ENCODE peak calls at places on chromosomes 6 and 20, in four cellular contexts. B is heart left ventricle, N is spleen, W is esophagus muscularis mucosa. J is an unnamed sample.

GRCh38 chr20:14470977-14471642 is 133.7 kb upstream of the FLRT3 start:
- DNase-seq in B (no peak), N (no peak), W (no peak), J (no peak)

GRCh38 chr6:105164418-105164817 is 15.4 kb downstream of the POPDC3 start:
- DNase-seq in B (no peak), N (no peak), W (no peak), J (no peak)

GRCh38 chr6:131958551-131959470 is 7.6 kb upstream of the CCN2 start:
- DNase-seq in B (no peak), N (no peak), W (no peak), J (peak; percentile 54)

GRCh38 chr6:167119680-167120556 is 3.0 kb upstream of the CCR6 start:
- DNase-seq in B (no peak), N (no peak), W (no peak), J (no peak)

GRCh38 chr20:37804584-37805566 is 98.1 kb upstream of the VSTM2L start:
- DNase-seq in B (no peak), N (peak; percentile 84), W (no peak), J (peak; percentile 83)

GRCh38 chr6:33410711-33411631 is at the start of gene PHF1:
- DNase-seq in B (peak; percentile 85), N (peak; percentile 95), W (no peak), J (peak; percentile 76)

GRCh38 chr6:34018961-34019606 is 126.8 kb downstream of the GRM4 start:
- DNase-seq in B (peak; percentile 47), N (peak; percentile 17), W (no peak), J (no peak)

GRCh38 chr6:155523821-155524238 is 68.2 kb upstream of the NOX3 start:
- DNase-seq in B (no peak), N (no peak), W (no peak), J (no peak)

GRCh38 chr6:68575765-68576439 is 59.2 kb upstream of the ADGRB3 start:
- DNase-seq in B (peak; percentile 39), N (peak; percentile 51), W (no peak), J (no peak)

GRCh38 chr6:154222716-154223115 is 133.9 kb downstream of the IPCEF1 start:
- DNase-seq in B (no peak), N (no peak), W (no peak), J (no peak)

GRCh38 chr20:53162251-53162835 is 190.2 kb downstream of the TSHZ2 start:
- DNase-seq in B (no peak), N (no peak), W (no peak), J (no peak)

GRCh38 chr6:167742719-167743303 is 83.9 kb upstream of the AFDN start:
- DNase-seq in B (no peak), N (no peak), W (no peak), J (no peak)

GRCh38 chr6:106369739-106370138 is 9.2 kb downstream of the CRYBG1 start:
- DNase-seq in B (no peak), N (no peak), W (no peak), J (no peak)

GRCh38 chr6:24504642-24505586 is 10.1 kb downstream of the ALDH5A1 start:
- DNase-seq in B (no peak), N (no peak), W (no peak), J (peak; percentile 72)

GRCh38 chr20:9889270-9889981 is 50.5 kb upstream of the PAK5 start:
- DNase-seq in B (no peak), N (no peak), W (no peak), J (no peak)
- H3K4me3 ChIP-seq in B (no peak overlapping the region), N (no peak overlapping the region), W (no peak overlapping the region), J (peak overlapping the region; percentile 23)

DNA sequence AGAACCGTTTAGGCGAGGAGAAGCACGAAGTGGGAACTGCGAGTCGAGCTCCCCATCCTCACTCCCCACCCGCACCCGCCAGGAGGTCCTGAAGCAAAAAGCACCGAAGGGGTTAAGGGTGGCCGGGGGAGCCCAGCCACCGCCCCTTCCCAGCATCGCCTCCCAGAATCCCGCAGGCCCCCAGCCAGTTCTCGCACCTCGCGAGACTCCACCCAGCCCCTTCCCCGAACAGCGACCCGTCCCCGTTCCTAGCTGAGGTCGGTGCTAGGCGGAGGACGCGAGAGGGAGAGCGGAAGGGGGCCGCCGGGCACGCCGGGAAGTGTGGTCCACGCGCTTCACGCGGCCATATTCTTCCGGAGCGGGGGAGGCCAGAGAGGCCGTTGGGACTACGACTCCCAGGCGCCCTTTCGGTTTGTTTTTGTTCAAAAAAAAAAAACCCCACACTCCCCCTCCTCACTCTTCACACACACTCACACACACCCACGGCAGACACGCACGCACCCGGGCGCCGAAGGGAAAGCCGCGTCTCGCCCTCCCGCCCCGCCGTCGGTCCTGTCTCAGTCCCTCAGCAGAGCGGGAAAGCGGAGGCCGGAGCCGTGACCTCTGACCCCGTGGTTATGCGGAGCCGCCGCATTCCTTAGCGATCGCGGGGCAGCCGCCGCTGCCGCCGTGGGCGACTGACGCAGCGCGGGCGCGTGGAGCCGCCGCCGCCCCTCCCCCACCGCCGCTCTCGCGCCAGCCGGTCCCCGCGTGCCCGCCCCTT is at the start of gene ASXL1:
- DNase-seq in B (peak; percentile 99), N (peak; percentile 99), W (peak; percentile 98), J (peak; percentile 97)
- TF ChIP-seq POLR2A in B (peak; percentile 69), N (peak; percentile 58), W (no peak), J (peak; percentile 43)

DNA sequence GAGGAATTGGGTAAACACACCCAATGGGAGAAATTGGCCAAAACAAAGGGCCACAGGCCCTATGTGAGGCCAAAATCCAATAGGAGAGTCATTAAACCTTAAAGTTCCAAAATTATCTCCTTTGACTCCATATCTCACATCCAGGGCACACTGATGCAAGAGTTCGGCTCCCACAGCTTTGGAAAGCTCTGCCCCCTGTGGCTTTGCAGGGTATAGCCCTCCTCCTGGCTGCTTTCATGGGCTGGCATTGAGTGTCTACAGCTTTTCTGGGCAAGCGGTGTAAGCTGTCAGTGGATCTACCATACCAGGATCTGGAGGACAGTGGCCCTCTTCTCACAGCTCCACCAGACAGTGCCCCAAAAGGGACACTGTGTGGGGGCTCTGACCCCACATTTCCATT is 160.5 kb downstream of the ADGRG6 start:
- DNase-seq in B (no peak), N (no peak), W (no peak), J (no peak)
- H3K4me3 ChIP-seq in B (no peak overlapping the region), N (no peak overlapping the region), W (no peak overlapping the region), J (no peak overlapping the region)

DNA sequence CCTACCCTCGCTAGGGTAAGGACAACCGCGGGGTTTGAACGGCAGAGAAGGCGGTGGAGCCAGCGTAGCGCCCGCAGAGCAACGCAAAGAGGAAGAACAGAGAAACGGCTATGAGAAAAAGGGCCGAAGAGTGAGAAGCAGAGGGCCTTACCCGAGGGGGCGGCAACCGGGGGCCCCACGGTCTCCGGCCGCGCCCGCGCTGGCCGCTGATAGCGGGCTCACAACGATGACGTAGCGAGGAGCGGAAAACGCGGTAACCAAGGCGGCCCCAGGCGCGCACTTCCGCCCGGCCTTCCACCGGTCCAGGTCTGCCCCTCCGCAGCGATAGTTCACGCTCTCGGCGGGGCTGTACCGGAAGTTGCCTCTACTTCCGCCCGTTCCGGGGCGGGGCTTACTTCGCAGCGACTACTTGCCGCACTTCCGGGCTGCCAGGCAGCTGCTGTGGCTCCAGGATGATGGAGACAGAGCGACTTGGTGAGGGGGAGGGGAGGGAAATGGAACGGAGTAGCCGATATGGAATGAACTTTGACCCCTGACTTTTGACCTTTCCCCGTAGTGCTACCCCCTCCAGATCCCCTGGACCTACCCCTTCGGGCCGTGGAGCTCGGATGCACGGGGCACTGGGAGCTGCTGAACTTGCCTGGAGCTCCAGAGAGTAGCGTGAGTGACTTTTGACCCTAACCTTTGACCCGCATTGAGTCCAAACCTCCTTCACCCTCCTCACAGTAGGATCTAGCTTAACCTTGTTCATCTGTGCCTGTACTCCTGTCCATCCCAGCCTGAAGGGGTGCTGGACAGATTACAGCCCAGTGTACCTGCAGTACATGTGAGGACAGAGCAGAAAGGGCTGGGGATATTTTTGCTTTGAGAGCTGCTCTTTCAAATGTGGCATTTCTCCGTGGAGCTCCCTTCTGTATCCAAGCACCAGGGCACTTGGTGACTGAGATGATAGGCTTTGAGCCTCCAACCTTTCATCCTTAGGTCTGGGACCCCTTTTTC is at the start of the genes NELFE and SKIC2:
- DNase-seq in B (peak; percentile 99), N (peak; percentile 99), W (peak; percentile 99), J (peak; percentile 96)
- TF ChIP-seq POLR2A in B (peak; percentile 67), N (peak; percentile 37), W (peak; percentile 31), J (peak; percentile 75)

DNA sequence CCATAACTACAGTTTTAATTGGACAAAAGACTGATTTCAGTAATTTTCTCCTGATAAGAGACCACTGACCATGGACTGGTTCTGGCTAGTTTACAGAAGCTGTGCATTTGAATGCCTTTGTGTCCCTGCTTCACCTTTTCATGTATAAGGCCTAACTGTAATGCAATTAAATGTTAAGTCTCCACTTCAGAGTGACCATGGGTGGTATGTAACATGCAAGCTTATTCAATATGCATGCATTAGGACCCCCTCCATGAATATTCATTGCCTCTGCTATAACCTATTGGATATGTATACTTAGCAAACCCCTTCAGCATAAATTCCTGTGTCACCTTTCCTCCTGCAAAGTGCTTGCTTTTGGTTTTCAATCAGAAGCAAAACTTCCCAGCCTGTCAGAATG is 2.2 kb downstream of the UBD start:
- DNase-seq in B (no peak), N (no peak), W (peak; percentile 45), J (no peak)
- H3K4me3 ChIP-seq in B (no peak overlapping the region), N (no peak overlapping the region), W (no peak overlapping the region), J (no peak overlapping the region)